ENCODE peak calls at places on chromosomes 5 and 9, in five cellular contexts. M is activated CD4-positive, alpha-beta T cell treated with anti-CD3 and anti-CD28 coated beads, Interleukin-2, amount 50 U/mL, for 48 hours; U is WTC11; G is fibroblast of mammary gland; P is GM12891. Z is an unnamed sample.

GRCh38 chr5:180798193-180798592 is 4.4 kb downstream of the MGAT1 start:
- DNase-seq in G (no peak), P (no peak), U (no peak), M (no peak), Z (no peak)

GRCh38 chr5:16382047-16382446 is 83.6 kb downstream of the ZNF622 start:
- DNase-seq in P (no peak), G (no peak), U (no peak), M (no peak), Z (no peak)

GRCh38 chr9:93592389-93593021 is 16.1 kb downstream of the PHF2 start:
- DNase-seq in P (no peak), U (peak), M (no peak), G (no peak), Z (peak)

GRCh38 chr9:113139953-113140352 is 10.9 kb upstream of the SLC31A2 start:
- DNase-seq in M (no peak), G (no peak), P (no peak), U (no peak), Z (no peak)

GRCh38 chr9:89006308-89006707 is 15.0 kb downstream of the S1PR3 start:
- DNase-seq in G (no peak), U (no peak), M (no peak), P (no peak), Z (no peak)

GRCh38 chr5:16431482-16431881 is 34.1 kb downstream of the ZNF622 start:
- DNase-seq in G (no peak), P (no peak), U (no peak), M (no peak), Z (no peak)

GRCh38 chr9:77879344-77880089 is 152.1 kb downstream of the GNAQ start:
- DNase-seq in P (no peak), M (no peak), U (no peak), G (peak), Z (no peak)

GRCh38 chr5:94432499-94432898 is 185.9 kb downstream of the KIAA0825 start:
- DNase-seq in G (peak), P (no peak), M (no peak), U (no peak), Z (no peak)

GRCh38 chr9:130834371-130835311 is at the start of gene ABL1:
- DNase-seq in G (peak), P (peak), M (peak), U (peak), Z (peak)

GRCh38 chr5:180172447-180173197 is 36.4 kb downstream of the RASGEF1C start:
- DNase-seq in M (no peak), P (no peak), G (no peak), U (no peak), Z (no peak)

GRCh38 chr9:111250836-111251452 is 79.1 kb downstream of the OR2K2 start:
- DNase-seq in U (no peak), G (no peak), M (no peak), P (no peak), Z (no peak)

Z was measured in NCI-H526 treated with DMSO at 0.1 percent for 48 hours.